ENCODE peak calls at places on chromosomes 5 and 9, in seven cellular contexts. V is stomach; J is heart right ventricle; Y is right lobe of liver; Q is CD4-positive, alpha-beta memory T cell; F is osteoblast; K is HCT116. B is an unnamed sample. For H3K4me1 and H3K9me3, the result is how much of the 10 kb centered on the place peaks cover.

GRCh38 chr9:125950880-125951471 is 203.8 kb downstream of the PBX3 start:
- DNase-seq in V (no peak), J (no peak), Y (no peak), Q (no peak), F (no peak), K (no peak), B (no peak)

GRCh38 chr9:122180633-122181032 is 20.9 kb downstream of the MORN5 start:
- DNase-seq in V (no peak), J (no peak), Y (no peak), Q (no peak), F (peak), K (peak), B (no peak)

GRCh38 chr5:28896949-28897348 is 1858.6 kb upstream of the CDH9 start:
- DNase-seq in V (no peak), J (no peak), Y (no peak), Q (no peak), F (no peak), K (no peak), B (no peak)

GRCh38 chr5:141919218-141920129 is 4.2 kb upstream of the DELE1 start:
- DNase-seq in V (no peak), J (no peak), Y (no peak), Q (no peak), F (no peak), K (no peak), B (no peak)

GRCh38 chr5:113213551-113213971 is 221.2 kb downstream of the TSSK1B start:
- DNase-seq in V (no peak), J (no peak), Y (no peak), Q (no peak), F (no peak), K (no peak), B (no peak)

GRCh38 chr5:181203842-181204560 is 995 bp downstream of the TRIM7 start:
- DNase-seq in V (no peak), J (no peak), Y (no peak), Q (no peak), F (peak), K (no peak), B (peak)

GRCh38 chr5:175385691-175386360 is 58.2 kb downstream of the DRD1 start:
- DNase-seq in V (no peak), J (no peak), Y (no peak), Q (no peak), F (no peak), K (no peak), B (no peak)

GRCh38 chr5:94691947-94692346 is 73.5 kb downstream of the SLF1 start:
- DNase-seq in V (no peak), J (no peak), Y (no peak), Q (no peak), F (no peak), K (no peak), B (no peak)

GRCh38 chr5:161105563-161105962 is 253.6 kb upstream of the ATP10B start:
- DNase-seq in V (no peak), J (no peak), Y (no peak), Q (no peak), F (no peak), K (no peak), B (no peak)

GRCh38 chr9:120876842-120877240 is at the start of gene PHF19:
- DNase-seq in V (no peak), J (peak), Y (peak), Q (no peak), F (peak), K (no peak), B (peak)

GRCh38 chr9:86788456-86788855 is 158.8 kb downstream of the GAS1 start:
- DNase-seq in V (no peak), J (no peak), Y (no peak), Q (no peak), F (no peak), K (no peak), B (no peak)

GRCh38 chr9:86891091-86891490 is 56.2 kb downstream of the GAS1 start:
- DNase-seq in V (no peak), J (no peak), Y (no peak), Q (no peak), F (no peak), K (no peak), B (no peak)

DNA sequence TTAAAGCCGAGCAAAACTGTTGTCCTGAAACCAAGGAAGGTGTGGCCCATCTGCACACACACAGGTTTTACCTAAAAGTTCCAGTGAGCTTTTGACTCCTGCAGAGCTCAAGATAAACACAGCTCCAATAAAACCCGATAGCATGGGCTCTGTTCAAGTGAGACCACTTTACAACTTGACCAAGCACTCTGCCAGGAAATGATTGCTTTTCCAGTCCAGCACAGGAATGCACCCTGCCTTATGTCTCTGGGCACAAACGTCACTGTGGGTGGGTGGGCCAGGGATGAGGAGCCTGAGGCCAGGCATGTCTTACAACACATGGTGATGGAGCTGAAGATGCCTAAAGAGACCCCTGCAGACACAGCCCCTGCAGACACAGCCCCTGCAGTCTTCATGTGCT is 115.3 kb downstream of the ROR2 start:
- DNase-seq in V (no peak), J (no peak), Y (no peak), Q (no peak), F (no peak), K (no peak), B (no peak)
- H3K4me1 ChIP-seq in V (half or more), J (under half), Y (under half), Q (under half), F (under half), K (under half), B (under half)

GRCh38 chr5:147450596-147450995 is 59.3 kb downstream of the DPYSL3 start:
- DNase-seq in V (no peak), J (no peak), Y (no peak), Q (no peak), F (no peak), K (no peak), B (no peak)

GRCh38 chr5:147453901-147454814 is 55.7 kb downstream of the DPYSL3 start:
- DNase-seq in V (peak), J (peak), Y (peak), Q (peak), F (peak), K (peak), B (peak)

GRCh38 chr5:147448766-147449165 is 61.1 kb downstream of the DPYSL3 start:
- DNase-seq in V (no peak), J (no peak), Y (no peak), Q (no peak), F (no peak), K (no peak), B (no peak)

GRCh38 chr5:147452137-147452838 is 57.6 kb downstream of the DPYSL3 start:
- DNase-seq in V (no peak), J (no peak), Y (no peak), Q (no peak), F (no peak), K (no peak), B (no peak)

GRCh38 chr5:147451125-147451524 is 58.7 kb downstream of the DPYSL3 start:
- DNase-seq in V (no peak), J (no peak), Y (no peak), Q (no peak), F (no peak), K (no peak), B (no peak)
- H3K9me3 ChIP-seq in V (under half), J (under half), Y (under half), Q (under half), F (under half), K (under half), B (under half)

DNA sequence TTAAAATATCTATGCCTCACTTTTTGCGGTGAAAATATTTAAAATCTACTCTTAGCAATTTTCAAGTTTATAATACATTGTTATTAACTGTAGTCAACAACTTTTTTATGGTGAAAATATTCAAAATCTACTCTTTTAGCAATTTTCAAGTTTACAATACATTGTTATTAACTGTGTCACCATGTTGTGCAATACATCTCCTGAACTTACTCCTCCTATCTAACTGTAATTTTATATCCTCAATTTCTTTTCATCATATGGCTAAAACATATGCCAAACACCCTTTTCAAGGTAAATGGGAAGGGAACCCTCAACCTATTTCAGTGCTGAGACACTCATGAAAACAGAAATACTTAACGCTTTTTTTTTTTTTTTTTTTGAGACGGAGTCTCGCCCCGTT is 982.7 kb upstream of the DMAC1 start:
- DNase-seq in V (no peak), J (no peak), Y (no peak), Q (no peak), F (no peak), K (no peak), B (no peak)
- H3K4me1 ChIP-seq in V (under half), J (under half), Y (under half), Q (under half), F (under half), K (under half), B (under half)

DNA sequence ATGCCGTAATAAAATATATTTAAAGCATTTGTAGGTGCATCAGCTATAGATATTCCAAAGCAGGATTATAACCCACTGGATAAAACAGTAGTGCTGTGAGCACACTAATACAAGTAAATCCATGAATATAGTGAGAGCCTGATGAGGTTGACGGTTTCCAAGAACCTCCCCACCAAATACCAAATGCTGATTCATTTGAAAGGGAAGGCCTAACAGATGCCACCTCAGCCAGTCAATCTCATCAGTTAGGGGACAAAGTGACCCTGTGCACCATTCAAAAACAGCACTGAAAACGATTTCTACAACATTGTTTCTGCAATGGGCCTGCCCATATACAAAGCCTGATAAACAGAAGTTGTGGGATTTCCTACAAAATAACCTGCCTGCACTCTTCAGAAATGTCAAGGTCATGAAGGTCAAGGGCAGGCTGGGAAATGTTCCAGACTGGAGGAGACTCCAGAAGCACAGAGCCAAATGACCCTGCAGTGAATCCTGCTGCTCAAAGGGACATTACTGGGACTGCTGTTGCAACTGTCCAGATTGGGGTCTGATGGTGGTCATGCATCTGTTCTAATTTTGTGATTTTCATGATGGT is 69.6 kb downstream of the ROR2 start:
- DNase-seq in V (no peak), J (no peak), Y (no peak), Q (no peak), F (no peak), K (no peak), B (no peak)
- H3K9me3 ChIP-seq in V (under half), J (under half), Y (under half), Q (under half), F (under half), K (under half), B (under half)

GRCh38 chr5:103259705-103260355 is 1.3 kb downstream of the MACIR start:
- DNase-seq in V (no peak), J (no peak), Y (no peak), Q (no peak), F (no peak), K (no peak), B (no peak)
- H3K4me1 ChIP-seq in V (half or more), J (under half), Y (under half), Q (under half), F (under half), K (under half), B (under half)

DNA sequence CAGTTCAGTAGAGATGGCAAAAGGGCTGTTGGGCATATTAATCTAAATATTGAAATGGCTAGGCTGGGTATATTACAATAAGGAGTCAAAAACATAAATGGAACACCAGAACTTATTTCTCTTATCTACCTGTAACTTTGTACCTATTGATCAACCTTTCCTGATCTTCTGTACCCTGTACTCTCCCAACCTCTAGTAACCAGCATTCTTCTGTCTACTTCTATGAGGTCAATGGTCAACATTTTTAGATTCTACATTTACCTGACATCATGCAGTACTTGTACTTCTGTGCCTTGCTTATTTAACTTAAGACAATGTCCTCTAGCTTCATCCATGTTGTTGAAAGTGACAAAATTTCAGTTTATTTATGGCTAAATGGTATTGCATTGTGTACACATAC is 467.3 kb downstream of the TAF11L14 start:
- DNase-seq in V (no peak), J (no peak), Y (no peak), Q (no peak), F (no peak), K (no peak), B (no peak)
- H3K9me3 ChIP-seq in V (under half), J (under half), Y (under half), Q (under half), F (under half), K (under half), B (under half)

GRCh38 chr5:131268758-131269370 is 5.0 kb downstream of the CDC42SE2 start:
- DNase-seq in V (no peak), J (no peak), Y (no peak), Q (no peak), F (no peak), K (no peak), B (no peak)
- H3K4me1 ChIP-seq in V (half or more), J (under half), Y (under half), Q (half or more), F (under half), K (under half), B (under half)